ENCODE peak calls at places on chromosome 10, in seven cellular contexts. R is OCI-LY7, N is fibroblast of lung, H is mammary epithelial cell, F is HepG2, S is GM23338, E is hepatocyte. U is an unnamed sample. For H4K20me1, the result is how much of the 10 kb centered on the place peaks cover.

GRCh38 chr10:99859585-99859984 is 77.1 kb downstream of the ABCC2 start:
- DNase-seq in R (peak), N (no peak), H (no peak), F (peak), S (peak), E (peak), U (no peak)

GRCh38 chr10:131825960-131826650 is 74.7 kb upstream of the PPP2R2D start:
- DNase-seq in R (no peak), N (no peak), H (no peak), F (no peak), S (no peak), E (no peak), U (no peak)

GRCh38 chr10:43228783-43229207 is 38.1 kb downstream of the RASGEF1A start:
- DNase-seq in R (no peak), N (no peak), H (no peak), F (no peak), S (no peak), E (no peak), U (no peak)

GRCh38 chr10:53402594-53402993 is 630.0 kb upstream of the MBL2 start:
- DNase-seq in R (no peak), N (no peak), H (no peak), F (no peak), S (no peak), E (no peak), U (no peak)

GRCh38 chr10:44864042-44864436 is 47.1 kb upstream of the TMEM72 start:
- DNase-seq in R (no peak), N (peak), H (peak), F (no peak), S (peak), E (peak), U (no peak)

GRCh38 chr10:5147255-5147980 is 37.5 kb downstream of the AKR1C8 start:
- DNase-seq in R (no peak), N (no peak), H (no peak), F (peak), S (no peak), E (peak), U (no peak)

GRCh38 chr10:132355297-132355696 is 23.3 kb downstream of the LRRC27 start:
- DNase-seq in R (no peak), N (no peak), H (no peak), F (no peak), S (no peak), E (no peak), U (no peak)

GRCh38 chr10:52442576-52442975 is 128.5 kb downstream of the DKK1 start:
- DNase-seq in R (no peak), N (peak), H (peak), F (no peak), S (no peak), E (no peak), U (peak)

GRCh38 chr10:3043512-3044368 is 23.6 kb upstream of the PFKP start:
- DNase-seq in R (peak), N (peak), H (peak), F (peak), S (peak), E (peak), U (peak)

GRCh38 chr10:86522385-86522855 is 828 bp upstream of the WAPL start:
- DNase-seq in R (peak), N (no peak), H (peak), F (no peak), S (no peak), E (no peak), U (no peak)

GRCh38 chr10:31139497-31139896 is 107.8 kb upstream of the ZNF438 start:
- DNase-seq in R (no peak), N (no peak), H (no peak), F (no peak), S (no peak), E (no peak), U (no peak)

GRCh38 chr10:6018422-6018821 is 41.1 kb upstream of the IL15RA start:
- DNase-seq in R (no peak), N (no peak), H (no peak), F (no peak), S (no peak), E (no peak), U (no peak)

GRCh38 chr10:125164421-125164820 is 4.1 kb upstream of the CTBP2 start:
- DNase-seq in R (no peak), N (no peak), H (no peak), F (no peak), S (no peak), E (no peak), U (no peak)

GRCh38 chr10:46545861-46546590 is 10.4 kb downstream of the GPRIN2 start:
- DNase-seq in R (no peak), N (no peak), H (no peak), F (no peak), S (no peak), E (no peak), U (no peak)

GRCh38 chr10:30151581-30152389 is 92.4 kb upstream of the JCAD start:
- DNase-seq in R (no peak), N (peak), H (peak), F (no peak), S (peak), E (peak), U (peak)

GRCh38 chr10:56091872-56092271 is 269.2 kb downstream of the ZWINT start:
- DNase-seq in R (no peak), N (no peak), H (no peak), F (no peak), S (no peak), E (no peak), U (no peak)

GRCh38 chr10:14665304-14665703 is 109.4 kb downstream of the FAM107B start:
- DNase-seq in R (no peak), N (no peak), H (peak), F (no peak), S (no peak), E (peak), U (no peak)

GRCh38 chr10:51879238-51879637 is 179.8 kb upstream of the CSTF2T start:
- DNase-seq in R (no peak), N (peak), H (peak), F (no peak), S (no peak), E (peak), U (peak)

GRCh38 chr10:104309980-104310978 is 28.0 kb downstream of the ITPRIP start:
- DNase-seq in R (no peak), N (peak), H (peak), F (no peak), S (no peak), E (no peak), U (peak)

GRCh38 chr10:60934215-60935175 is 9.5 kb downstream of the RHOBTB1 start:
- DNase-seq in R (no peak), N (no peak), H (no peak), F (no peak), S (no peak), E (no peak), U (no peak)

GRCh38 chr10:122780391-122780790 is 65.3 kb downstream of the CUZD1 start:
- DNase-seq in R (no peak), N (peak), H (peak), F (no peak), S (no peak), E (no peak), U (peak)

GRCh38 chr10:18214692-18215563 is 74.7 kb downstream of the CACNB2 start:
- DNase-seq in R (peak), N (peak), H (peak), F (peak), S (peak), E (peak), U (no peak)

GRCh38 chr10:110151871-110152270 is 55.5 kb upstream of the MXI1 start:
- DNase-seq in R (no peak), N (no peak), H (no peak), F (no peak), S (no peak), E (no peak), U (no peak)

GRCh38 chr10:107487284-107487683 is 322.8 kb upstream of the SORCS1 start:
- DNase-seq in R (no peak), N (no peak), H (peak), F (no peak), S (no peak), E (no peak), U (no peak)

GRCh38 chr10:60114765-60115586 is 208.6 kb upstream of the CCDC6 start:
- DNase-seq in R (peak), N (peak), H (peak), F (peak), S (peak), E (peak), U (peak)

GRCh38 chr10:111299037-111299436 is 222.2 kb downstream of the ADRA2A start:
- DNase-seq in R (no peak), N (no peak), H (no peak), F (no peak), S (no peak), E (no peak), U (no peak)

GRCh38 chr10:92291610-92291859 is 568 bp downstream of the MARCHF5 start:
- DNase-seq in R (peak), N (no peak), H (no peak), F (no peak), S (no peak), E (no peak), U (no peak)

GRCh38 chr10:32253300-32253699 is 93.7 kb downstream of the EPC1 start:
- DNase-seq in R (no peak), N (no peak), H (peak), F (no peak), S (no peak), E (peak), U (no peak)

GRCh38 chr10:5937016-5937415 is 40.3 kb downstream of the IL15RA start:
- DNase-seq in R (no peak), N (no peak), H (no peak), F (no peak), S (no peak), E (no peak), U (no peak)

GRCh38 chr10:133438711-133439273 is 14.4 kb upstream of the SPRN start:
- DNase-seq in R (peak), N (no peak), H (peak), F (peak), S (peak), E (no peak), U (no peak)

GRCh38 chr10:11493646-11494045 is 117.8 kb downstream of the USP6NL start:
- DNase-seq in R (no peak), N (no peak), H (no peak), F (no peak), S (no peak), E (no peak), U (no peak)

GRCh38 chr10:103757531-103758293 is 97.7 kb downstream of the SH3PXD2A start:
- DNase-seq in R (no peak), N (peak), H (peak), F (no peak), S (peak), E (peak), U (peak)

GRCh38 chr10:17100586-17100985 is 29.0 kb downstream of the CUBN start:
- DNase-seq in R (no peak), N (peak), H (peak), F (no peak), S (no peak), E (no peak), U (no peak)

GRCh38 chr10:120975072-120975910 is 124.1 kb downstream of the WDR11 start:
- DNase-seq in R (no peak), N (no peak), H (no peak), F (no peak), S (no peak), E (no peak), U (no peak)

GRCh38 chr10:29804025-29804852 is 169.5 kb upstream of the SVIL start:
- DNase-seq in R (no peak), N (peak), H (peak), F (peak), S (no peak), E (peak), U (peak)

GRCh38 chr10:116761883-116762282 is 19.5 kb upstream of the HSPA12A start:
- DNase-seq in R (no peak), N (no peak), H (no peak), F (no peak), S (no peak), E (no peak), U (no peak)

GRCh38 chr10:119602241-119603095 is 5.7 kb upstream of the TIAL1 start:
- DNase-seq in R (peak), N (no peak), H (peak), F (peak), S (peak), E (no peak), U (no peak)

GRCh38 chr10:492896-493295 is 196.6 kb downstream of the DIP2C start:
- DNase-seq in R (no peak), N (no peak), H (no peak), F (no peak), S (no peak), E (no peak), U (no peak)
- H4K20me1 ChIP-seq in R (under half), N (under half), H (under half), F (under half), S (under half), E (under half), U (half or more)

GRCh38 chr10:118500477-118501104 is 94.9 kb downstream of the PRLHR start:
- DNase-seq in R (no peak), N (no peak), H (no peak), F (no peak), S (no peak), E (no peak), U (no peak)
- H3K4me3 ChIP-seq in R (no peak), N (no peak), H (no peak), F (no peak), S (no peak), E (no peak), U (no peak)

DNA sequence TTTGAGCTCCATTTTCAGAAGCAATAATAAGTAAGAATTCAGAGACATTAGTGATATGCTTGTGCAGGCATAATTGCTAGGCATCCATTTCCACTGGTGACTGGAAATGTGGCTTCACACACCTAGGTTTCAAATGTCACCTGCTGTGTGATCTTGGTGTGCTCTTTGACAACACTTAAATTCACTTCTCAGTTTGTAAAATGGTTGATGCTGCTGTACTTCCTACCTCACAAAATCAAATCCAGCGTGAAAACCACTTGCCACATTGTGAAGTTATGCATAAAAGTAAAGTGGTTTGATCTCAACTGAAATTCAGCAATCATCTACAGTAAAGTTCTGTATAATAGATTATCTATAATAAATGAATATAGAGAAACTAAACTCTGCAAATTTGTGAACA is 82.4 kb downstream of the APBB1IP start:
- DNase-seq in R (no peak), N (no peak), H (no peak), F (no peak), S (no peak), E (no peak), U (no peak)
- H4K20me1 ChIP-seq in R (under half), N (under half), H (under half), F (under half), S (under half), E (under half), U (under half)

DNA sequence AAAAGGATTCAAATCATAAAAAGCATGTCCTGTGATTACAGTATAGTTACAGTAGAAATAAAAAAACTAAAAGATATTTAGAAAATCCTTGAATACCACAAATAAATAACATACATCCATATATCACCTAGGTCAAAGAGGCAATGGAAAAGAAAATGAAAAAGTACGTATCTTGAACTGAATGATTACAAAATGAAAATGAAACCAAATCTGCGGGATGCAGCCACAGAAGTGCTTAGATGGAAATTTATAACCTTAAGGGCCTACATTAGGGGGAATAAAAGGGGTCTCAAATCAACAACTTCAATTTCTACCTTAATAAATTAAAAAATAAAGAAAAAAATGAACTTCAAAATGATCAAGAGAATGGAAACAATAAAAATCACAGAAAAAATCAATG is 879.0 kb upstream of the CELF2 start:
- DNase-seq in R (no peak), N (no peak), H (no peak), F (no peak), S (no peak), E (no peak), U (no peak)
- H3K4me3 ChIP-seq in R (no peak), N (peak), H (no peak), F (no peak), S (no peak), E (no peak), U (no peak)

DNA sequence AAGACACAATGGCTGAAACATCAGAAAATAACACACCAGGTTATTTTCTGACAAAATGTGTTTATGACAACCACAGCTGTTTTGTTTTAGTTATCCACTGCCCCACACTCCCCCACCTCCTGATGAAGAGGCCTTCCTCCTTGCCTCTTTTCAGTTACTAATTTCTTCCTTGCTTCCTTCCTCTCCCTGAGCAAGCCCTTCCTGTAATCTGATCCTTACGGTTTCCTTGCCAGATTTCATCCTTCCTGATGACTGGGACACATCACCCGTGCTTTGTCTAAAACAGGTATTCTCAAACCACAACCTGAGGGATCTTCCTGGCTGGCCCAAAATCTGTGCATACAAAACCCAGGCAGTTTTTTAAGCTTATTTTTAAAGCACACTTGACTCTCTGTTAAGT is 39.4 kb downstream of the CHST15 start:
- DNase-seq in R (no peak), N (no peak), H (peak), F (no peak), S (peak), E (no peak), U (no peak)
- H4K20me1 ChIP-seq in R (under half), N (under half), H (under half), F (under half), S (under half), E (under half), U (under half)